ENCODE peak calls at places on chromosomes 4 and X, in four cellular contexts. U, Q, J and D are unnamed samples.

GRCh38 chr4:40702137-40702799 is 47.5 kb upstream of the NSUN7 start:
- DNase-seq in U (no peak), Q (no peak), J (no peak), D (no peak)

GRCh38 chrX:154370882-154371770 is 3.3 kb downstream of the FLNA start:
- DNase-seq in U (peak; percentile 91), Q (peak; percentile 87), J (peak; percentile 96), D (peak; percentile 86)

GRCh38 chr4:81844717-81845116 is 373.0 kb upstream of the RASGEF1B start:
- DNase-seq in U (peak; percentile 75), Q (peak; percentile 56), J (peak; percentile 60), D (peak; percentile 66)

GRCh38 chr4:174316546-174316945 is 32.8 kb downstream of the CEP44 start:
- DNase-seq in U (no peak), Q (no peak), J (no peak), D (no peak)

GRCh38 chrX:129744881-129745321 is 6.1 kb downstream of the XPNPEP2 start:
- DNase-seq in U (no peak), Q (no peak), J (no peak), D (peak; percentile 79)

GRCh38 chr4:183284229-183284628 is 35.8 kb downstream of the CLDN22 start:
- DNase-seq in U (no peak), Q (no peak), J (no peak), D (no peak)

GRCh38 chrX:153226344-153227190 is 47.5 kb downstream of the MAGEA1 start:
- DNase-seq in U (peak; percentile 43), Q (no peak), J (peak; percentile 49), D (no peak)

GRCh38 chrX:2696698-2697215 is 5.7 kb downstream of the CD99 start:
- DNase-seq in U (peak; percentile 86), Q (no peak), J (no peak), D (peak; percentile 89)

GRCh38 chrX:151962034-151962433 is 12.4 kb downstream of the GABRE start:
- DNase-seq in U (no peak), Q (no peak), J (no peak), D (no peak)

GRCh38 chr4:16253127-16253960 is 27.1 kb upstream of the TAPT1 start:
- DNase-seq in U (peak; percentile 87), Q (no peak), J (no peak), D (no peak)

GRCh38 chr4:6986067-6986780 is 56.9 kb upstream of the TADA2B start:
- DNase-seq in U (peak; percentile 75), Q (no peak), J (peak; percentile 81), D (no peak)

GRCh38 chr4:81757706-81758105 is 286.0 kb upstream of the RASGEF1B start:
- DNase-seq in U (no peak), Q (no peak), J (no peak), D (no peak)

GRCh38 chr4:106614446-106614845 is 245.9 kb upstream of the GIMD1 start:
- DNase-seq in U (peak; percentile 23), Q (no peak), J (no peak), D (no peak)

GRCh38 chrX:19904778-19905367 is 17.5 kb upstream of the SH3KBP1 start:
- DNase-seq in U (peak; percentile 65), Q (no peak), J (no peak), D (peak; percentile 44)

GRCh38 chr4:89285735-89286134 is 21.9 kb downstream of the GPRIN3 start:
- DNase-seq in U (no peak), Q (no peak), J (no peak), D (no peak)

GRCh38 chr4:78704981-78705757 is 71.0 kb upstream of the BMP2K start:
- DNase-seq in U (peak; percentile 73), Q (no peak), J (no peak), D (no peak)

GRCh38 chr4:108685036-108685686 is 34.8 kb downstream of the OSTC start:
- DNase-seq in U (peak; percentile 7), Q (no peak), J (no peak), D (no peak)

GRCh38 chr4:24032371-24032989 is 142.6 kb upstream of the PPARGC1A start:
- DNase-seq in U (no peak), Q (no peak), J (no peak), D (peak; percentile 8)

GRCh38 chr4:153538408-153539057 is 72.4 kb downstream of the TMEM131L start:
- DNase-seq in U (peak; percentile 49), Q (no peak), J (peak; percentile 69), D (no peak)
- H3K4me3 ChIP-seq in U (peak overlapping the region; percentile 45), Q (peak overlapping the region; percentile 17), J (peak overlapping the region; percentile 50), D (no peak overlapping the region)

DNA sequence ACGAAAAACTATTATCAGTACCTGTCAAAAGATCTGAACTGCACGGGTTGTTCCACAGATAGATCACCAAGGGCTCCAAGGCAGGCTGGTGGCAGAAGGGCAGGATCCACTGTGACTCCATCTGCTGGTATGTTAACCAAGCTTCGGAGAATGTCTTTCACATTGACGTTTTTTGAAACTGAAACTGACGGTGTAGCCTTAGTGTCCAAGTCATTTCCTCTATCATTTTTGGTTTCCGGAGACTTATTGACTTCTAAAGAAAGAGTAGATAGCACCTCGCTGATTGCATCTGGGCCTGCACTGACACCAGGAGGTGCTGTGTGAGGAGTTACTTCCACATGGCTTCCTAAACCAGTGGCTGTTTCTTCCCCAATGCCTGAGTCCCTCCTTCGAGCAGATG is 186.9 kb downstream of the LRBA start:
- DNase-seq in U (no peak), Q (no peak), J (no peak), D (no peak)
- H3K4me3 ChIP-seq in U (no peak overlapping the region), Q (no peak overlapping the region), J (no peak overlapping the region), D (no peak overlapping the region)

GRCh38 chr4:37781134-37781455 is 45.4 kb upstream of the PGM2 start:
- DNase-seq in U (no peak), Q (no peak), J (no peak), D (no peak)
- H3K4me3 ChIP-seq in U (no peak overlapping the region), Q (no peak overlapping the region), J (no peak overlapping the region), D (no peak overlapping the region)

GRCh38 chr4:76952071-76952470 is 2.5 kb downstream of the SEPTIN11 start:
- DNase-seq in U (peak; percentile 37), Q (no peak), J (no peak), D (no peak)

GRCh38 chr4:76951333-76952033 is 1.9 kb downstream of the SEPTIN11 start:
- DNase-seq in U (peak; percentile 39), Q (no peak), J (no peak), D (no peak)

GRCh38 chr4:76954489-76954888 is 4.9 kb downstream of the SEPTIN11 start:
- DNase-seq in U (no peak), Q (no peak), J (no peak), D (no peak)

GRCh38 chr4:76953956-76954355 is 4.4 kb downstream of the SEPTIN11 start:
- DNase-seq in U (no peak), Q (no peak), J (no peak), D (no peak)

DNA sequence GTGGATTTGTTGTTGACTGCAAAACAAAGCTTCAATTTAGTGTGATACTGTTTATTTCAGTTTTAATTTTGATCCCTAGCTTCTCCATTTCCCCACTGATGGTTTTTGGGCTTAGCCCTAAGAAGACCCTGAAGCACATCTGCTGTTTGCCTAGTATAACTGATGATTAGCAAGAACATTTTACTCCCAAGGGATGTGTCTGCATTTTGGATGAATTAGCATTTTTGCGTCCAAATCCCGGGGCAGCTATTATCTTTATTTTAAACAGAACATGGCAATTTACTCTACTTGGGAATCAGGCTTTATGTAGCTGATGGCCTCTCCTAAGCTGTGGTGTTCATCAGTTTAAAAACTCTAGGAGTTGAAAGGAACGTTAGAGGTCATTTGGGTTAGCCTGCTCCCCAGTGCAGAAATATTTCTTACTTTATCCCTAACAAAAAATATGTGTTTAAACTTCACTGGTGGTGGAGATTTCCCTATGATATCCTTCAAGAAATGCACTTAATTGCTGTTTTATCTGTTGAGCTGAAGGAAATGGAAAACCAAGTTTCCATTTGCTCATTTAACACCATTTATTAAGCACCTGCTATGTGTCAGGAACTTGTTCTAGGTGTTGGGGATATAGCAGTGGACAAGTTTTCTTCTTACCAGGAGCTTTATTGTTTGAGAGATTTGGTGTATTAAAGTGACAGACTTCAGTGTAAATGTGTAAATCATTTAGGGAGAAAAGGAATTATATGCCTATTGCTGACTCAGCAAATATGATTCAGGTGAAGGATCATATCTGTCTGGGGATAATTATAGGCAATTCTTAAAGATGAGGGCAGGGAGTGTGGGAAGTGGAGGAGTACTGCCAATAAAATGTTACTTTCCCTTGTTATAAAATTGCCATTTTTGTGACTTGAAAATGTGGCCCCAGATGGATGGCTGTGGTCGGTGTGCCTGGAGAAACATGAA is 3.4 kb downstream of the SEPTIN11 start:
- DNase-seq in U (peak; percentile 42), Q (no peak), J (no peak), D (no peak)
- H3K4me3 ChIP-seq in U (peak overlapping the region; percentile 91), Q (no peak overlapping the region), J (no peak overlapping the region), D (no peak overlapping the region)

GRCh38 chrX:6225307-6226052 is 3.2 kb downstream of the NLGN4X start:
- DNase-seq in U (no peak), Q (no peak), J (no peak), D (no peak)
- H3K4me3 ChIP-seq in U (no peak overlapping the region), Q (peak overlapping the region; percentile 9), J (no peak overlapping the region), D (peak overlapping the region; percentile 28)

GRCh38 chr4:680565-680930 is 6.2 kb downstream of the MYL5 start:
- DNase-seq in U (no peak), Q (peak; percentile 56), J (peak; percentile 54), D (no peak)
- H3K4me3 ChIP-seq in U (no peak overlapping the region), Q (peak overlapping the region; percentile 49), J (peak overlapping the region; percentile 70), D (no peak overlapping the region)